ENCODE peak calls at places on chromosome 11, in seven cellular contexts. R, S, W, H, D, Q and L are unnamed samples.

GRCh38 chr11:16365456-16366355 is 9.4 kb upstream of the SOX6 start:
- DNase-seq in H (no peak), R (peak), W (no peak), S (no peak), Q (no peak), D (no peak), L (no peak)

GRCh38 chr11:60854140-60854846 is 1.5 kb downstream of the PTGDR2 start:
- DNase-seq in R (no peak), H (no peak), Q (no peak), S (no peak), D (no peak), W (no peak), L (no peak)

GRCh38 chr11:62805991-62806441 is 776 bp upstream of the NXF1 start:
- DNase-seq in Q (no peak), D (no peak), R (no peak), H (peak), S (no peak), W (no peak), L (peak)

GRCh38 chr11:119113716-119114115 is 6.6 kb downstream of the C2CD2L start:
- DNase-seq in W (no peak), S (no peak), R (peak), H (no peak), D (no peak), Q (no peak), L (no peak)

GRCh38 chr11:108985611-108986279 is 320.9 kb downstream of the DDX10 start:
- DNase-seq in W (no peak), H (no peak), D (peak), R (peak), Q (no peak), S (no peak), L (no peak)

GRCh38 chr11:102476812-102477211 is 24.2 kb upstream of the TMEM123 start:
- DNase-seq in D (no peak), Q (no peak), R (no peak), H (peak), W (no peak), S (peak), L (no peak)

GRCh38 chr11:61800331-61801281 is 7.9 kb downstream of the FEN1 start:
- DNase-seq in D (no peak), R (no peak), Q (no peak), H (no peak), W (no peak), S (no peak), L (no peak)

GRCh38 chr11:95108159-95108611 is 18.5 kb downstream of the ENDOD1 start:
- DNase-seq in R (no peak), S (no peak), D (no peak), W (no peak), H (no peak), Q (no peak), L (no peak)

GRCh38 chr11:102545701-102546100 is 15.2 kb upstream of the MMP7 start:
- DNase-seq in R (no peak), H (no peak), D (no peak), Q (no peak), S (no peak), W (no peak), L (no peak)

GRCh38 chr11:111540114-111540920 is at the start of gene LAYN:
- DNase-seq in D (no peak), R (peak), H (peak), W (no peak), S (peak), Q (peak), L (peak)

GRCh38 chr11:86978756-86979608 is 23.8 kb upstream of the FZD4 start:
- DNase-seq in W (no peak), R (no peak), Q (no peak), S (no peak), H (no peak), D (peak), L (no peak)

GRCh38 chr11:100630898-100631297 is 56.2 kb upstream of the ARHGAP42 start:
- DNase-seq in Q (no peak), R (no peak), W (no peak), H (no peak), D (no peak), S (no peak), L (no peak)

GRCh38 chr11:114953039-114953438 is 274.7 kb downstream of the NXPE2 start:
- DNase-seq in W (no peak), H (no peak), D (no peak), R (no peak), Q (no peak), S (no peak), L (no peak)

GRCh38 chr11:117950320-117950719 is 21.1 kb upstream of the TMPRSS13 start:
- DNase-seq in W (no peak), Q (no peak), S (no peak), H (no peak), R (no peak), D (no peak), L (peak)

GRCh38 chr11:33172996-33173395 is 11.7 kb upstream of the CSTF3 start:
- DNase-seq in S (peak), R (no peak), Q (no peak), W (no peak), H (no peak), D (no peak), L (no peak)

GRCh38 chr11:83256602-83257340 is 29.4 kb downstream of the CCDC90B start:
- DNase-seq in H (no peak), Q (no peak), D (no peak), W (no peak), R (no peak), S (no peak), L (no peak)

GRCh38 chr11:101885631-101886030 is 29.2 kb upstream of the CEP126 start:
- DNase-seq in S (no peak), R (no peak), D (no peak), W (no peak), H (no peak), Q (no peak), L (no peak)

GRCh38 chr11:46408407-46408986 is 16.9 kb upstream of the CHRM4 start:
- DNase-seq in S (no peak), W (no peak), R (no peak), H (no peak), D (no peak), Q (no peak), L (no peak)

GRCh38 chr11:9714540-9714939 is 50.7 kb downstream of the SWAP70 start:
- DNase-seq in D (no peak), S (no peak), H (no peak), W (no peak), Q (no peak), R (no peak), L (no peak)